ENCODE peak calls at places on chromosomes 11 and 22, in four cellular contexts. M is upper lobe of right lung, B is AG09319, I is colonic mucosa. L is an unnamed sample.
A peak's percentile ranks its signal among the peaks of the same experiment; 100 is the strongest.

GRCh38 chr11:62508336-62509058 is 38.1 kb downstream of the AHNAK start:
- DNase-seq in B (no peak), I (peak; percentile 78), M (peak; percentile 86), L (peak; percentile 77)

GRCh38 chr11:80505771-80506170 is 1064.9 kb upstream of the TENM4 start:
- DNase-seq in I (no peak), M (no peak), B (no peak), L (no peak)

GRCh38 chr11:60498399-60498798 is 5.8 kb downstream of the MS4A12 start:
- DNase-seq in M (no peak), I (no peak), B (no peak), L (no peak)

GRCh38 chr22:29626497-29627195 is 23.2 kb downstream of the NF2 start:
- DNase-seq in M (no peak), B (peak; percentile 77), I (no peak), L (no peak)

GRCh38 chr11:66071326-66071870 is 1.3 kb downstream of the PACS1 start:
- DNase-seq in M (no peak), B (no peak), I (peak; percentile 17), L (no peak)

GRCh38 chr11:30586251-30587144 is at the start of gene MPPED2:
- DNase-seq in I (peak; percentile 19), B (no peak), M (peak; percentile 65), L (no peak)

GRCh38 chr22:47069270-47069669 is 306.8 kb downstream of the TBC1D22A start:
- DNase-seq in M (peak; percentile 36), I (no peak), B (no peak), L (no peak)

GRCh38 chr22:36292823-36293530 is 40.0 kb downstream of the APOL1 start:
- DNase-seq in I (no peak), M (peak; percentile 57), B (no peak), L (no peak)

GRCh38 chr22:16989915-16990314 is 18.1 kb downstream of the GAB4 start:
- DNase-seq in M (no peak), B (no peak), I (no peak), L (no peak)

GRCh38 chr11:69497221-69497787 is 15.8 kb downstream of the LINC01488 start:
- DNase-seq in M (peak; percentile 86), I (no peak), B (peak; percentile 83), L (no peak)

GRCh38 chr11:103892603-103893002 is 143.8 kb upstream of the DDI1 start:
- DNase-seq in M (no peak), B (no peak), I (no peak), L (no peak)

GRCh38 chr11:69744435-69744834 is 30.7 kb downstream of the FGF4 start:
- DNase-seq in M (no peak), B (peak; percentile 4), I (no peak), L (no peak)

GRCh38 chr11:128488471-128488870 is 98.9 kb downstream of the ETS1 start:
- DNase-seq in B (peak; percentile 72), M (no peak), I (no peak), L (no peak)

GRCh38 chr11:76791861-76792260 is 8.7 kb downstream of the TSKU start:
- DNase-seq in I (no peak), B (no peak), M (no peak), L (no peak)

GRCh38 chr11:2738551-2739431 is 39.0 kb upstream of the KCNQ1OT1 start:
- DNase-seq in B (no peak), M (no peak), I (no peak), L (no peak)

GRCh38 chr11:127274328-127274676 is 273.7 kb upstream of the KIRREL3 start:
- DNase-seq in M (no peak), B (no peak), I (no peak), L (no peak)

GRCh38 chr11:59427068-59427382 is 812 bp upstream of the OR5A2 start:
- DNase-seq in I (no peak), M (no peak), B (no peak), L (no peak)

GRCh38 chr11:18264677-18265542 is 1.2 kb upstream of the SAA1 start:
- DNase-seq in B (no peak), M (no peak), I (no peak), L (no peak)

GRCh38 chr22:50303848-50304527 is 3.5 kb downstream of the PLXNB2 start:
- DNase-seq in I (peak; percentile 77), B (no peak), M (peak; percentile 87), L (peak; percentile 98)

GRCh38 chr11:114284914-114285313 is 11.3 kb upstream of the NNMT start:
- DNase-seq in M (no peak), I (no peak), B (no peak), L (no peak)

GRCh38 chr11:29310706-29311342 is 706.0 kb downstream of the KCNA4 start:
- DNase-seq in B (no peak), M (no peak), I (no peak), L (no peak)

GRCh38 chr11:9253086-9253485 is 12.1 kb downstream of the DENND5A start:
- DNase-seq in B (no peak), M (no peak), I (no peak), L (no peak)
- TF ChIP-seq CTCF in B (no peak), M (no peak), I (no peak), L (no peak)

DNA sequence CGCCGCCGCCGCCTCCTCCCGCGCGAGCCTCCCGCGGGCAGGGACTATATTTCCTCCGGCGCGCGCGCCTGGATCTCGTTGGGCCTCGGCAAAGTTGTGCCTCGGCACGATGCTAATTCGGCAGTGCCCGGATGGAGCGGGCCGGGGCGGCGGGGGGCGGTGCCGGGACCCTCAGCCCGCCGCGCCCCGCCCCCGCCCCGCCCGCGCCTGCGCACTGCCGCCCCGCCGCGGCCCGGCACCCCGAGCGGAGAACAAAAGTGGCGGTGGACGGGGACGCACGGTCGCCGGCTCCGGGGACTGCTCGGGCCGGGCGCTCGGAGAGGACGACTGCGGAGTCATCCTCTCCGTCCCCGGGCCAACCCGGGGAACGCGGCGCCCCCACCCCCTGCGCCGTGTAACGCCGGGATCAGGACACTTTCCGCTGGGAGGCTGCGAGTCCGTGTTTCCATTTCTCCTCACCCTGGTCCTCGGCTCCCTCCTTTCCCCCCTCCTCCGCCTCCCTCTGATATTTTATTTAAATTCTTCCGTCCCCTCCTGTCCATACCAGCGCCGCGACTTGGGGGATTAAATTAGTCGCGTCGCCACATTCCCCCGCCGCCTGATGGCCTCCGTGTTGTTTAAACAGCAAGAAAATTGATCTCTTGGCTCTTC is at the start of gene PHF21B:
- DNase-seq in B (no peak), I (peak; percentile 20), M (no peak), L (no peak)
- TF ChIP-seq CTCF in B (no peak), I (no peak), M (no peak), L (no peak)

GRCh38 chr11:48207881-48208280 is 8.7 kb upstream of the OR4B1 start:
- DNase-seq in M (no peak), B (no peak), I (no peak), L (no peak)

DNA sequence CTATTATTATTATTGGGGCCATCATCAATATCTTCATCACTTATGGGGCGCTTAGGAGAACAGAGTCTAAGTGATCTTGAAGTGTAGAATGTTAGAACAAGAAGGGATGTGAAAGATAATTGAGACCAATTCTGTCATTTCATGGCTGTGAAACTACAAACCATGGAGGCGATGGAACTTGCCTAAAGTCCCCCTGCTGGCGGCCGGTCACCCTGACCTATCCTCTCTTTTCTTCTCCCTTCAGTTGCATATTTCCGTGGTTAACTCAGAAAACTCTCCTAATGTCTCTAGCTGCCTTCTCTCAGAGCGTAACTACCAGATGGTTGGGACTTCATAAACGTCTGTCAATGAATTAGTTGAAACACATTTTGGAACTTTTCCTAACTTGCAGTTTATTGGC is 6.6 kb upstream of the OR4B1 start:
- DNase-seq in B (no peak), M (no peak), I (no peak), L (no peak)
- TF ChIP-seq CTCF in B (peak; percentile 15), M (peak; percentile 13), I (no peak), L (no peak)

DNA sequence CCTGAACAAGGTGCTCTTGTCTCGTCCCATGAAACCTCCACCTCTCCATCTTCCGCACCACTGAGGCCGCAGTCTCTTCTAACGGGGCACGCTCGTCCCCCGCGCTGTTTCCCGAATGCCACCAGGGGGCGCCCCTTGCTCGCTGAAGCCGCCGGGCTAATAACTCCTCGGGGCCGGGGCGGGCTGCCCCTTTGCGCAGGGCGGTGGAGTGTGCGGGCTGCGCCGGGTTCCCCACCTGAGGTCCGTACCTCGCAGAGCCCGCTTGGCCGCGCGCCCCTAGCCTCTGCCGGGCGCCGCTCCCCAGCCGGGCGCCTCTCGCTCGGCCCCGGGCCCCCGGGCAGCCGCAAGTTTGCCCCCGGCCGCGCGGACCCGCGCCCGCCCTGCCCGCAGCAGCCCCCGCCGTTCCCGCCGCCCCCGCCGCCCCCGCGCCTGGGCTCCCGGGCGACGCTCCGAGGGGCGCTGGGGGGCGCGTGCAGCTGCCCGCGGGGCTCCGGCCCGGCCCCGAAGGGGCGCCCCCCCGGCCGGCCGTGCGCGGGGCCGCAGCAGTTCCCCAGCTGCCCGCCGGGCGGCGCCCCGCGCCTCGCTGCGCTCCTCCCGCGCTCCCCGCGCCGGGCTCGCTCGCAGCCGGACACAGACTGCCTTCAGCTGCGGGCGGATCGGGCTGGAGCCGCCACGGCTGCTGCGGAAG is at the start of gene GRIK4:
- DNase-seq in B (peak; percentile 32), M (peak; percentile 89), I (peak; percentile 84), L (no peak)
- TF ChIP-seq CTCF in B (peak; percentile 93), M (peak; percentile 97), I (peak; percentile 87), L (peak; percentile 85)

GRCh38 chr11:75563978-75564552 is 2.0 kb downstream of the SERPINH1 start:
- DNase-seq in M (peak; percentile 77), B (no peak), I (no peak), L (no peak)
- TF ChIP-seq CTCF in M (peak; percentile 42), B (peak; percentile 67), I (no peak), L (no peak)

GRCh38 chr11:107009190-107009589 is 9.1 kb downstream of the GUCY1A2 start:
- DNase-seq in M (no peak), B (no peak), I (no peak), L (no peak)
- TF ChIP-seq CTCF in M (no peak), B (no peak), I (no peak), L (no peak)

L was measured in CD14-positive monocyte.